ENCODE peak calls at places on chromosomes 12 and 14, in six cellular contexts. One of them, this sample, is unnamed. For H3K4me1, the result is how much of the 10 kb centered on the place peaks cover.

GRCh38 chr14:102694530-102695171 is 82.6 kb upstream of the TRAF3 start:
- DNase-seq in CD8-positive, alpha-beta memory T cell: peak
- DNase-seq in upper lobe of right lung: no peak
- DNase-seq in hepatocyte: peak
- DNase-seq in lung: peak
- DNase-seq in adipocyte: peak
- DNase-seq in this sample: peak

GRCh38 chr12:5965950-5966383 is 20.9 kb upstream of the ANO2 start:
- DNase-seq in CD8-positive, alpha-beta memory T cell: peak
- DNase-seq in upper lobe of right lung: peak
- DNase-seq in hepatocyte: peak
- DNase-seq in lung: no peak
- DNase-seq in adipocyte: peak
- DNase-seq in this sample: peak

GRCh38 chr12:115155665-115156645 is 472.0 kb upstream of the TBX3 start:
- DNase-seq in CD8-positive, alpha-beta memory T cell: no peak
- DNase-seq in upper lobe of right lung: no peak
- DNase-seq in hepatocyte: no peak
- DNase-seq in lung: no peak
- DNase-seq in adipocyte: peak
- DNase-seq in this sample: no peak

GRCh38 chr12:7966558-7966957 is 30.6 kb upstream of the SLC2A3 start:
- DNase-seq in CD8-positive, alpha-beta memory T cell: no peak
- DNase-seq in upper lobe of right lung: peak
- DNase-seq in hepatocyte: no peak
- DNase-seq in lung: no peak
- DNase-seq in adipocyte: no peak
- DNase-seq in this sample: no peak

GRCh38 chr12:30784508-30784907 is 29.8 kb upstream of the CAPRIN2 start:
- DNase-seq in CD8-positive, alpha-beta memory T cell: no peak
- DNase-seq in upper lobe of right lung: no peak
- DNase-seq in hepatocyte: no peak
- DNase-seq in lung: no peak
- DNase-seq in adipocyte: no peak
- DNase-seq in this sample: no peak

GRCh38 chr12:123063535-123063934 is 83.1 kb downstream of the ARL6IP4 start:
- DNase-seq in CD8-positive, alpha-beta memory T cell: no peak
- DNase-seq in upper lobe of right lung: no peak
- DNase-seq in hepatocyte: peak
- DNase-seq in lung: no peak
- DNase-seq in adipocyte: peak
- DNase-seq in this sample: no peak

GRCh38 chr12:21801522-21802288 is 27.2 kb upstream of the KCNJ8 start:
- DNase-seq in CD8-positive, alpha-beta memory T cell: no peak
- DNase-seq in upper lobe of right lung: no peak
- DNase-seq in hepatocyte: no peak
- DNase-seq in lung: no peak
- DNase-seq in adipocyte: no peak
- DNase-seq in this sample: no peak

GRCh38 chr14:89260898-89261297 is 156.1 kb downstream of the FOXN3 start:
- DNase-seq in CD8-positive, alpha-beta memory T cell: no peak
- DNase-seq in upper lobe of right lung: no peak
- DNase-seq in hepatocyte: no peak
- DNase-seq in lung: no peak
- DNase-seq in adipocyte: no peak
- DNase-seq in this sample: no peak

GRCh38 chr12:10339441-10339840 is 31.8 kb downstream of the KLRD1 start:
- DNase-seq in CD8-positive, alpha-beta memory T cell: no peak
- DNase-seq in upper lobe of right lung: no peak
- DNase-seq in hepatocyte: no peak
- DNase-seq in lung: no peak
- DNase-seq in adipocyte: peak
- DNase-seq in this sample: no peak

GRCh38 chr12:101782544-101782855 is 43.2 kb upstream of the SYCP3 start:
- DNase-seq in CD8-positive, alpha-beta memory T cell: no peak
- DNase-seq in upper lobe of right lung: no peak
- DNase-seq in hepatocyte: no peak
- DNase-seq in lung: no peak
- DNase-seq in adipocyte: no peak
- DNase-seq in this sample: no peak

GRCh38 chr12:56461235-56462159 is 6.9 kb upstream of the SPRYD4 start:
- DNase-seq in CD8-positive, alpha-beta memory T cell: no peak
- DNase-seq in upper lobe of right lung: no peak
- DNase-seq in hepatocyte: no peak
- DNase-seq in lung: no peak
- DNase-seq in adipocyte: peak
- DNase-seq in this sample: no peak

GRCh38 chr12:67795235-67795634 is 146.7 kb downstream of the DYRK2 start:
- DNase-seq in CD8-positive, alpha-beta memory T cell: no peak
- DNase-seq in upper lobe of right lung: no peak
- DNase-seq in hepatocyte: peak
- DNase-seq in lung: no peak
- DNase-seq in adipocyte: no peak
- DNase-seq in this sample: no peak

GRCh38 chr12:60539592-60539991 is 943.8 kb downstream of the SLC16A7 start:
- DNase-seq in CD8-positive, alpha-beta memory T cell: no peak
- DNase-seq in upper lobe of right lung: no peak
- DNase-seq in hepatocyte: no peak
- DNase-seq in lung: no peak
- DNase-seq in adipocyte: peak
- DNase-seq in this sample: no peak

GRCh38 chr12:57270966-57271470 is 20.0 kb upstream of the STAC3 start:
- DNase-seq in CD8-positive, alpha-beta memory T cell: no peak
- DNase-seq in upper lobe of right lung: no peak
- DNase-seq in hepatocyte: no peak
- DNase-seq in lung: no peak
- DNase-seq in adipocyte: no peak
- DNase-seq in this sample: no peak

GRCh38 chr12:116534341-116535121 is 24.6 kb upstream of the MAP1LC3B2 start:
- DNase-seq in CD8-positive, alpha-beta memory T cell: no peak
- DNase-seq in upper lobe of right lung: no peak
- DNase-seq in hepatocyte: peak
- DNase-seq in lung: no peak
- DNase-seq in adipocyte: no peak
- DNase-seq in this sample: no peak

GRCh38 chr14:55752580-55753365 is 172.8 kb downstream of the KTN1 start:
- DNase-seq in CD8-positive, alpha-beta memory T cell: no peak
- DNase-seq in upper lobe of right lung: no peak
- DNase-seq in hepatocyte: peak
- DNase-seq in lung: peak
- DNase-seq in adipocyte: peak
- DNase-seq in this sample: peak

GRCh38 chr12:57722716-57723629 is 15.6 kb downstream of the AGAP2 start:
- DNase-seq in CD8-positive, alpha-beta memory T cell: no peak
- DNase-seq in upper lobe of right lung: no peak
- DNase-seq in hepatocyte: peak
- DNase-seq in lung: no peak
- DNase-seq in adipocyte: no peak
- DNase-seq in this sample: no peak

GRCh38 chr12:105980048-105980447 is 158.7 kb downstream of the NUAK1 start:
- DNase-seq in CD8-positive, alpha-beta memory T cell: no peak
- DNase-seq in upper lobe of right lung: no peak
- DNase-seq in hepatocyte: no peak
- DNase-seq in lung: no peak
- DNase-seq in adipocyte: no peak
- DNase-seq in this sample: no peak

DNA sequence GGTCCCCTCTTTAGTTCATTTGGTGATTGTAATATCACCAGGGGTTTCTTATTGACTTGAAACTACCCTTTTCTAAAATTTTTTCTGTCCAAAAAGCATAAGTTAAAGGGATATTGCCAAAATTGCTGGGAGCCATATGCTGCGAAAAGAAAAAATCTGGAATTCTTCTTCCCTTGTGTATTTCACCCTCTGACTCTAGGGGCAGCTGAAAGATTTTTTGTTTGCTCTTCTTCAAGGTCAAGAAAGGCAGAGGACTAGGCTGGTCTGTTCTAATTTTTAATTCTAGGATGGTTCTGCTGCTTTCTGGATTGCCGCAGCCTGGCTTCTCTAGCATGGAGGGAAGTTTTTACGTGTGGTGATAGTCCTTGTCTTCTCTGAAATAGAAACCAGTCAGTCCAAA is 61.6 kb downstream of the FBXL14 start:
- DNase-seq in CD8-positive, alpha-beta memory T cell: no peak
- DNase-seq in upper lobe of right lung: no peak
- DNase-seq in hepatocyte: no peak
- DNase-seq in lung: no peak
- DNase-seq in adipocyte: peak
- DNase-seq in this sample: no peak
- H3K4me3 ChIP-seq in CD8-positive, alpha-beta memory T cell: peak
- H3K4me3 ChIP-seq in upper lobe of right lung: no peak
- H3K4me3 ChIP-seq in hepatocyte: no peak
- H3K4me3 ChIP-seq in lung: no peak
- H3K4me3 ChIP-seq in adipocyte: peak
- H3K4me3 ChIP-seq in this sample: no peak

DNA sequence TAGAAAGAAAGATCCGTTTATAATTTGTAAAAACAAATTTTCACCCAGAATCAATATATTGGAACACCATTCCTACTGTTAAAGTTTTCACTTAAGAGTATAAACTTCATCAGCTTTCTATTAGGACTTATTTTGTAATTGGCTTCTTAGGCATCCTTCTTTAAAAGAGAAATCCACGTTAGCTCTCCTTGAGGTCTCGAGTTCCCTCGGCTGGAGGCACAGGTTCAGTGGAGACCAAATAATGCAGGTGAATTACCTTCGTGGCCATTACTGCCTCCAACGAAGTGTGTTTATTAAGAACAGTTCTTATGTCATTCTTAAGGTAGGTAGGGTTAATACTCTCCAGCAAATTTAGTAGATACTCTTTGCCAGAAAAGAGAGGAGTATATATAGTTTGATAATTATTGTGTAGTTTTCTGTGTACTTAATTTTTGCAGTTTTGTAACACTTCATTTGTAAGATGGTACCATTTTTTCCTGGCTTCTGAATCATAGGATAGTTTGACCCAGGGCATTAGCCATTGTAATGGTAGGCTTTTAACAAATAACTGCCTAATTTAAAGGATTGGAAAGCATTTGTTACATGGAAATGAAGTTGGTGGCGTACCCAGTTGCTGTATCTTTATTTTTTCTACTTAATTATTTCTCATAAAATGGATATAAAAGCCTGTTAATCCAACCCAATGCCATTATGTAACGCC is 2.2 kb downstream of the CALM1 start:
- DNase-seq in CD8-positive, alpha-beta memory T cell: no peak
- DNase-seq in upper lobe of right lung: no peak
- DNase-seq in hepatocyte: no peak
- DNase-seq in lung: no peak
- DNase-seq in adipocyte: no peak
- DNase-seq in this sample: no peak
- H3K4me1 ChIP-seq in CD8-positive, alpha-beta memory T cell: half or more
- H3K4me1 ChIP-seq in upper lobe of right lung: under half
- H3K4me1 ChIP-seq in hepatocyte: under half
- H3K4me1 ChIP-seq in lung: under half
- H3K4me1 ChIP-seq in adipocyte: under half
- H3K4me1 ChIP-seq in this sample: under half

DNA sequence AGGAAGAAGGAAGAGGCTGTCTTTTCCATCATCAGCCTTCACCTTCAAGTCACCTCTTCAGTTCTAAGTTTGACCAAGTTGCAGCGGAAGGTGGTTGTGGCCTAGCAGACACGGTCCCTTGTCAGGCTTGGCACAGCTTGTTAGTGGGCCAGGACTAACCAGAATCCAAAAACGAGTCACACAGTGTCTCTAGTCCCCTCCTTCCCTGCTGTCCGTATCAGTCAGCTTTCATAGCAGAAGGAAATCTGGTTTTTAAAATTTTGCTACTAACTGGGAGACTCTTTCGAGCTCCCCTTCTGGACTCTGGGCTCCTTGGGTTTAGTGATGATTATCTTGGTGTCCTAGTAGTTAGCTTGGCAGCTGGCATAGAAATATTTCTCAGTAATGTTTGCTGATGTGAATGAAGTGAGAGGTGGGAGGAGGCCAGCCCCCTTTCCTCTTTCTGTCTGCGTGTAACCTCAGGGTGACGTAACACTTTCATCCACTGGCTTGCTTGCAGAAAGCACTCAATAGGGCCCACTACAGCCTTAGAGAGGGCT is 3.8 kb downstream of the ETV6 start:
- DNase-seq in CD8-positive, alpha-beta memory T cell: no peak
- DNase-seq in upper lobe of right lung: no peak
- DNase-seq in hepatocyte: no peak
- DNase-seq in lung: no peak
- DNase-seq in adipocyte: peak
- DNase-seq in this sample: no peak
- H3K4me3 ChIP-seq in CD8-positive, alpha-beta memory T cell: peak
- H3K4me3 ChIP-seq in upper lobe of right lung: peak
- H3K4me3 ChIP-seq in hepatocyte: peak
- H3K4me3 ChIP-seq in lung: no peak
- H3K4me3 ChIP-seq in adipocyte: peak
- H3K4me3 ChIP-seq in this sample: no peak

DNA sequence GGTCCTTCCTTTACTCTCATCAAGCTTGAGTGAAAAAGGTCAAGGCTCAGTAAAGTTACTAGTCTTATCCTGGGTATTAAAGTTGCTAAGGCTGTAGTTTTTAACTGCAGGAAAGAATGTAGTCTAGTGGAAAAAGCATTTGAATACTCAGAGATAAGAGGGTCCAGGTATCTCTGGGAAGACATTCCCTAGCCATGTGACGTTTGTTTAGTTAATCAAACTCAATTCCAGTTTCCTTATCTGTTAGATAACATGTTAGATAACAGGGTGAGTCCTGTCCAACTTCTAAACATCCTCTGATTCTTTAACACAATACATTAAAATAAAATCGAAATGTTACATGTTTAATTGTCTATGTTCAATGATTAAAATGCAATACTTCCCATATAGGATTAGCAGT is 720.7 kb upstream of the LMO3 start:
- DNase-seq in CD8-positive, alpha-beta memory T cell: no peak
- DNase-seq in upper lobe of right lung: no peak
- DNase-seq in hepatocyte: peak
- DNase-seq in lung: no peak
- DNase-seq in adipocyte: no peak
- DNase-seq in this sample: no peak
- H3K4me1 ChIP-seq in CD8-positive, alpha-beta memory T cell: under half
- H3K4me1 ChIP-seq in upper lobe of right lung: under half
- H3K4me1 ChIP-seq in hepatocyte: under half
- H3K4me1 ChIP-seq in lung: under half
- H3K4me1 ChIP-seq in adipocyte: under half
- H3K4me1 ChIP-seq in this sample: under half

This sample was measured in body of pancreas.